ENCODE peak calls at places on chromosomes 12 and 14, in five cellular contexts. P is fibroblast of lung, N is IMR-90, X is neural progenitor cell, R is PC-9. J is an unnamed sample. For H3K27me3, the result is how much of the 10 kb centered on the place peaks cover.

GRCh38 chr12:70482764-70483163 is 116.7 kb downstream of the KCNMB4 start:
- DNase-seq in R (no peak), N (no peak), P (no peak), X (no peak), J (no peak)

GRCh38 chr12:64221656-64222010 is 463 bp downstream of the KICS2 start:
- DNase-seq in R (peak), N (peak), P (peak), X (peak), J (peak)

GRCh38 chr14:23061995-23062394 is 4.7 kb upstream of the CDH24 start:
- DNase-seq in P (peak), R (peak), X (no peak), N (peak), J (peak)

GRCh38 chr14:95303107-95303506 is 16.6 kb downstream of the CLMN start:
- DNase-seq in X (no peak), R (no peak), P (no peak), N (no peak), J (no peak)

GRCh38 chr12:98735821-98736220 is 90.7 kb downstream of the APAF1 start:
- DNase-seq in R (no peak), P (no peak), X (no peak), N (no peak), J (no peak)

GRCh38 chr14:67850066-67850830 is 30.7 kb downstream of the RAD51B start:
- DNase-seq in X (no peak), P (no peak), R (no peak), N (no peak), J (peak)

GRCh38 chr12:67472551-67472950 is 176.0 kb upstream of the DYRK2 start:
- DNase-seq in N (no peak), X (peak), P (no peak), R (no peak), J (no peak)

GRCh38 chr14:94481468-94482131 is 5.6 kb upstream of the SERPINA9 start:
- DNase-seq in N (peak), R (no peak), X (no peak), P (no peak), J (no peak)

GRCh38 chr12:88325076-88325827 is 183.1 kb downstream of the TMTC3 start:
- DNase-seq in N (peak), R (peak), X (no peak), P (peak), J (peak)

GRCh38 chr14:31206536-31207286 is 882 bp downstream of the HECTD1 start:
- DNase-seq in X (peak), R (no peak), N (no peak), P (peak), J (peak)

GRCh38 chr12:47035459-47035858 is 44.0 kb upstream of the PCED1B start:
- DNase-seq in P (no peak), R (no peak), X (no peak), N (no peak), J (no peak)

GRCh38 chr14:94612580-94613554 is 676 bp downstream of the SERPINA3 start:
- DNase-seq in N (peak), R (no peak), P (peak), X (no peak), J (no peak)

GRCh38 chr14:68824517-68825347 is 31.9 kb upstream of the ZFP36L1 start:
- DNase-seq in R (peak), X (peak), P (peak), N (peak), J (peak)

GRCh38 chr14:95496690-95497241 is 19.7 kb downstream of the SYNE3 start:
- DNase-seq in N (peak), X (no peak), P (peak), R (no peak), J (peak)

GRCh38 chr14:90490727-90491050 is 93.9 kb downstream of the CALM1 start:
- DNase-seq in N (no peak), P (no peak), R (no peak), X (no peak), J (no peak)

GRCh38 chr14:90489916-90490726 is 93.3 kb downstream of the CALM1 start:
- DNase-seq in N (peak), R (no peak), X (no peak), P (no peak), J (no peak)

GRCh38 chr14:90491221-90491867 is 94.5 kb downstream of the CALM1 start:
- DNase-seq in P (peak), X (no peak), N (peak), R (no peak), J (peak)

GRCh38 chr14:90489306-90489705 is 92.5 kb downstream of the CALM1 start:
- DNase-seq in R (no peak), P (no peak), X (no peak), N (no peak), J (no peak)

DNA sequence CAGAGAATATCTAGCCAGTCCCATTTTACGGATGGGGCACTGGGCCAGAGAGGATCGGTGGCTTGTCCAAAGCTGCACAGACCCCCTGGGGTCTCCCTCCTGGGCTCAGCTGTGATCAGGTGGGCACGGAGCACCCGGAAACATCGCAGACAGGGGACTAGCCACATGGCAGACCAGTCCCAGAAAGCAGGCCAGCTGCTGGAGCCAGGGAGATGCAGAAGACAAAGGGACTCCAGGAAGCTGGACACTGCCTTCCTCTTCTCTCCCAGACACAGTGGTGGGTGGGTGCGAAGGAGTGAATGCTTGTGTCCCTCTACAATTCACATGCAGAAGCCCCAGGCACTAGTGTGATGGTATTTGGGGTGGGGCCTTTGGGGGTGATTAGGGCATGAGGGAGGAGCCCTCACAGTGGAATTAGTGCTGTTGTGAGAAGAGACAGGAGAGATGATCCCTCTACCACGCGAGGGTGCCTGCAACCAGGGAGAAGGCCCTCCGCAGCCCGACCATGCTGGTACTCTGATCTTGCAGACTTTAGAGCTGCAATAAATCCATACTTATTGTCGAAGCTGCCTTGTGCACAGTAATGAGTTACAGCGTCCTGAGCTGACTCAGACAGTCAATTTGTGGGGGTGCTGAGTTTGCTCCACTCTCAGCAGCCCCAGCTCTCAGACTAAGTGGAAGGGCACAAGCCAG is 95.2 kb downstream of the CALM1 start:
- DNase-seq in N (no peak), X (no peak), R (no peak), P (no peak), J (no peak)
- H3K27me3 ChIP-seq in N (under half), X (under half), R (under half), P (under half), J (under half)

GRCh38 chr14:63210812-63211211 is 6.6 kb downstream of the RHOJ start:
- DNase-seq in X (no peak), R (no peak), N (no peak), P (no peak), J (no peak)

GRCh38 chr14:63212776-63213500 is 8.7 kb downstream of the RHOJ start:
- DNase-seq in N (no peak), X (no peak), R (no peak), P (no peak), J (no peak)

GRCh38 chr14:63209160-63209559 is 4.9 kb downstream of the RHOJ start:
- DNase-seq in X (no peak), P (no peak), R (no peak), N (peak), J (no peak)

GRCh38 chr14:63212209-63212608 is 8.0 kb downstream of the RHOJ start:
- DNase-seq in P (no peak), N (no peak), X (peak), R (no peak), J (no peak)

GRCh38 chr14:63214417-63215196 is 10.4 kb downstream of the RHOJ start:
- DNase-seq in X (no peak), N (no peak), P (peak), R (no peak), J (no peak)
- H2AFZ ChIP-seq in X (peak), N (no peak), P (no peak), R (no peak), J (no peak)

GRCh38 chr12:62632521-62632920 is 165.9 kb downstream of the MON2 start:
- DNase-seq in N (no peak), P (peak), R (no peak), X (peak), J (peak)
- H3K4me3 ChIP-seq in N (peak), P (peak), R (peak), X (peak), J (peak)

DNA sequence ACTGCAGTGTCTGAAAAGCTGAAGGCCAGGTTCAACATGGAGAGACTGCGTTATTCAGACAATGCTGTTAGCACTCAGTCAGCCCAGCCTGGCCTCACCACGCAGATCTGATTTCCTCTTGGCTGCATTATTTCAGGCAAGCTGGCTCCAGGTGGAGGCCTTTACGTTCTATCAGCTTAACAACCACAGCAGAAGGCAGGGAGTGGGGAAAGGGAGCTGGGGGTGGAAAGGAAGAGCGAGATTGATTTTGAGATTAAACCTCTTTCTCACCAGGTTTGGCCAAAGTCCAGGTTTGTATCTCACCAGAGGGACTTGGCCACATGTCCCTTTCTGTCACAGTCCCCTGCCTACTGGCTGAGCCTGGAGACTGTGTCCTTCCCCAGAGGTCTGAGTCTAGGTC is 543.7 kb upstream of the TMEM132C start:
- DNase-seq in R (no peak), P (no peak), N (no peak), X (no peak), J (no peak)
- H3K27me3 ChIP-seq in R (under half), P (under half), N (under half), X (under half), J (under half)

DNA sequence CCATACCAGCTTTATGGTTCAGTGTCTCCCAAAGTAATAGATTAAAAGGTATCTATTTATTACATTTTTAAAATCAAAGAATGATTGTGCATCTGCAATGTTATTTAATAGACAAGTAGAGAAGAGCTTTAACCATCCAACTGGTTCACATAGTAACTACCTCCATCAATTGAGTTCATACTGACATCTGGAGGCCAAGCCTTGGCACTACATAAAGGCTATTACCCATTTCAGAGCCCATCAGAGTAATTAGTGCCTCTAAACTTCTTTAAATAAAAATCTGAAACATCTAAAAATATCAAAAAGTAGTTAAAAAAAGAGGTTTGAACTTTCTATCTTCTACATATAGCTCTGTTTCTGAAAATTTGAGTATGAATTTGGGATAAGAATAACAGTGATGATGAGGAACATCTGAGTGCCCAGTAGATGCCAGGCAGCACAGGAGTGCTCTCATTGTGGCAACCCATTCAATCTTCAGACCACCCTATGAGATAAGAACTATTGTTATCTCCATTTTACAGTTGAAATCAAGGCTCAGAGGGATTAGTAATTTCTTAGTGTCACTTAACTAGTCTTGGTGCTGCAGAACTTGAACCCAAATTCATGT is 132.9 kb upstream of the DAAM1 start:
- DNase-seq in R (no peak), P (peak), X (peak), N (peak), J (peak)
- H2AFZ ChIP-seq in R (no peak), P (no peak), X (no peak), N (no peak), J (no peak)

GRCh38 chr12:53989227-53990113 is 4.5 kb downstream of the HOXC10 start:
- DNase-seq in N (peak), X (peak), P (peak), R (peak), J (peak)

GRCh38 chr12:53988519-53989226 is 3.7 kb downstream of the HOXC10 start:
- DNase-seq in N (no peak), R (no peak), P (no peak), X (no peak), J (no peak)

GRCh38 chr12:53992377-53992776 is 7.4 kb downstream of the HOXC10 start:
- DNase-seq in X (no peak), N (no peak), R (no peak), P (no peak), J (no peak)

GRCh38 chr12:53991077-53991460 is 6.1 kb downstream of the HOXC10 start:
- DNase-seq in N (no peak), X (no peak), P (no peak), R (no peak), J (peak)

DNA sequence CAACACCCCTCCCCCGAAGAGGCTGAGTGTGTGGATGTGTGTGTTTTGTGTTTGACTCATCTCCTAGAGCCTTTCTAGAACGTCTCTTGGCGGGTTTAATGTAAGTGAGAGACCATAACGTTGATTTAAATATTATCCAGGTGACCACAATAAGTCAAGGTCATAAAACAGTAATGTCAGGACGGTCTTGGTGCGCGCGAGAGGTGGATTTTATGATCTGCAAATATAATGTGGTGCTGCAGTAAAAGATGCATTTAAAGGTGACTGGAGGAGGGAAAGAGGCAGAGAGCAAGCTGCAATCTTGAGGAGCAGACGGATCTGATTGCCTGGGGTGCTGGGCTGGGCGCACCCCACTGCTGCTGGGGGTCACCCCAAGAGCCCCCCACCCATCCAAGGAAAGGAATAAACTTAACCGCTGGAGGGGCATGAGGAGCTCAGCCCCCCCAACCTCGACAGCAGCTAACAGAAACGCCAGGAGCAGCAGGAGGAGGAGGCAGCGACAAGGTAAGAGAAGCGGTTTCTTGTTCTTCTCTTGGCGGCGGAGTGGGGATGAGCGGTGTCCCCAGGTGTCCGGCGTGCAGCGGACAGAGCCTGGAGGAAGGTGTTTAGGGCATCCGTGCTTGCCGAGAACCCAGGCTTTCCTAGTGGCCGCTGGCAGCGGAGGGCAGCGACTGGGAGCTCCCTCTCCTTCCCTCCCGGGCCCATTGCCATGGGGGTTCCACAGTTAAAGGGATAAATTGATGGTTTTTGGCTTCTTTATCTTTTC is 5.5 kb downstream of the HOXC10 start:
- DNase-seq in N (no peak), P (no peak), X (no peak), R (no peak), J (no peak)
- H3K4me3 ChIP-seq in N (no peak), P (no peak), X (no peak), R (no peak), J (peak)

DNA sequence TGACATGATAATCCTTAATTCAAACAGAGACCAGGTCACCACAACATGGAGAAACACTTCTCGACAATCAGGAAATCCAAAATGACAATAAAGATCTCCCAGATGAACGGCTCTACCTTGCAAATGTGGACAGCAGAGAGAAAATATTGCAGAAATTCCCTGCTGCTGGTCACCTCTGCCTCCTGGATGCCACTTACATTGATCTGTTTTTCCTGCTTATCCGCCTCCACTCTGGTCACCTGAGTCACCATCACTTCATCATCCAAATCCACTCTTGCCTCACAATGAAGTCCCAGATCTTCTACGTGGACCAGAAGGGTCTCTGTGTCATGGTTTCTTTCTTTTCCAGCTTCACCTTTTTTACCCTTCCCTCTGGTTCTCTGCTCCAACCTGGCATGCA is 21.1 kb downstream of the TTC9 start:
- DNase-seq in X (no peak), R (no peak), N (no peak), P (no peak), J (no peak)
- H3K27me3 ChIP-seq in X (under half), R (under half), N (under half), P (under half), J (under half)

J was measured in osteoblast.